ENCODE peak calls at places on chromosome 4, in nine cellular contexts. D, Y, U, I, J, L, W, S and Z are unnamed samples.

GRCh38 chr4:26404597-26405323 is 83.9 kb downstream of the RBPJ start:
- DNase-seq in D (no peak), Y (no peak), U (no peak), I (no peak), J (no peak), L (no peak), W (no peak), S (peak; percentile 30), Z (no peak)

GRCh38 chr4:127844605-127845116 is 36.0 kb upstream of the PLK4 start:
- DNase-seq in D (no peak), Y (no peak), U (no peak), I (no peak), J (no peak), L (no peak), W (peak; percentile 39), S (no peak), Z (no peak)

GRCh38 chr4:4457803-4458550 is 71.1 kb downstream of the NSG1 start:
- DNase-seq in D (no peak), Y (no peak), U (no peak), I (no peak), J (peak; percentile 28), L (no peak), W (peak; percentile 87), S (no peak), Z (no peak)

GRCh38 chr4:26161030-26161824 is 159.6 kb upstream of the RBPJ start:
- DNase-seq in D (no peak), Y (no peak), U (peak; percentile 2), I (peak; percentile 77), J (no peak), L (peak; percentile 44), W (no peak), S (peak; percentile 64), Z (no peak)

GRCh38 chr4:147371661-147372060 is 109.2 kb upstream of the EDNRA start:
- DNase-seq in D (no peak), Y (no peak), U (no peak), I (no peak), J (no peak), L (no peak), W (peak; percentile 81), S (no peak), Z (no peak)

GRCh38 chr4:173333658-173334084 is 487 bp downstream of the HMGB2 start:
- DNase-seq in D (peak; percentile 78), Y (peak; percentile 25), U (peak; percentile 28), I (peak; percentile 70), J (no peak), L (peak; percentile 76), W (peak; percentile 33), S (peak; percentile 75), Z (peak; percentile 68)

GRCh38 chr4:3318561-3319021 is 25.8 kb downstream of the RGS12 start:
- DNase-seq in D (no peak), Y (no peak), U (no peak), I (peak; percentile 96), J (no peak), L (peak; percentile 67), W (no peak), S (no peak), Z (no peak)

GRCh38 chr4:147479376-147479775 is 1.5 kb upstream of the EDNRA start:
- DNase-seq in D (no peak), Y (no peak), U (no peak), I (no peak), J (no peak), L (no peak), W (peak; percentile 55), S (no peak), Z (no peak)

GRCh38 chr4:4861592-4862551 is 2.4 kb downstream of the MSX1 start:
- DNase-seq in D (no peak), Y (no peak), U (no peak), I (peak; percentile 65), J (no peak), L (peak; percentile 47), W (no peak), S (no peak), Z (no peak)

GRCh38 chr4:2102045-2102883 is 43.1 kb downstream of the NAT8L start:
- DNase-seq in D (no peak), Y (no peak), U (no peak), I (peak; percentile 35), J (no peak), L (no peak), W (no peak), S (no peak), Z (no peak)

GRCh38 chr4:38315296-38315695 is 348.7 kb upstream of the KLF3 start:
- DNase-seq in D (no peak), Y (no peak), U (no peak), I (no peak), J (no peak), L (no peak), W (peak; percentile 43), S (no peak), Z (no peak)

GRCh38 chr4:140635606-140636005 is 66.8 kb upstream of the UCP1 start:
- DNase-seq in D (no peak), Y (no peak), U (peak; percentile 53), I (peak; percentile 78), J (no peak), L (peak; percentile 53), W (peak; percentile 64), S (no peak), Z (peak; percentile 23)

GRCh38 chr4:108356209-108356535 is 187.4 kb upstream of the LEF1 start:
- DNase-seq in D (no peak), Y (no peak), U (no peak), I (no peak), J (no peak), L (no peak), W (no peak), S (no peak), Z (no peak)

GRCh38 chr4:119025440-119025839 is 110.2 kb upstream of the MYOZ2 start:
- DNase-seq in D (no peak), Y (no peak), U (peak; percentile 20), I (no peak), J (peak; percentile 12), L (no peak), W (peak; percentile 77), S (no peak), Z (no peak)

GRCh38 chr4:16157609-16158503 is 68.4 kb downstream of the TAPT1 start:
- DNase-seq in D (no peak), Y (no peak), U (no peak), I (no peak), J (no peak), L (peak; percentile 82), W (no peak), S (peak; percentile 93), Z (no peak)

GRCh38 chr4:147943159-147943638 is 211.3 kb downstream of the ARHGAP10 start:
- DNase-seq in D (no peak), Y (peak; percentile 55), U (no peak), I (no peak), J (no peak), L (no peak), W (peak; percentile 7), S (no peak), Z (no peak)

GRCh38 chr4:186201535-186202230 is 10.3 kb downstream of the CYP4V2 start:
- DNase-seq in D (peak; percentile 40), Y (peak; percentile 31), U (peak; percentile 68), I (peak; percentile 81), J (no peak), L (peak; percentile 54), W (no peak), S (peak; percentile 56), Z (peak; percentile 22)

GRCh38 chr4:183413562-183414200 is 30.8 kb upstream of the CDKN2AIP start:
- DNase-seq in D (no peak), Y (no peak), U (no peak), I (no peak), J (no peak), L (no peak), W (no peak), S (no peak), Z (no peak)

GRCh38 chr4:174278467-174278866 is 5.0 kb downstream of the FBXO8 start:
- DNase-seq in D (no peak), Y (no peak), U (no peak), I (no peak), J (no peak), L (no peak), W (peak; percentile 27), S (no peak), Z (no peak)

GRCh38 chr4:122762520-122762919 is 30.0 kb downstream of the BBS12 start:
- DNase-seq in D (no peak), Y (peak; percentile 15), U (no peak), I (no peak), J (no peak), L (no peak), W (no peak), S (no peak), Z (no peak)

DNA sequence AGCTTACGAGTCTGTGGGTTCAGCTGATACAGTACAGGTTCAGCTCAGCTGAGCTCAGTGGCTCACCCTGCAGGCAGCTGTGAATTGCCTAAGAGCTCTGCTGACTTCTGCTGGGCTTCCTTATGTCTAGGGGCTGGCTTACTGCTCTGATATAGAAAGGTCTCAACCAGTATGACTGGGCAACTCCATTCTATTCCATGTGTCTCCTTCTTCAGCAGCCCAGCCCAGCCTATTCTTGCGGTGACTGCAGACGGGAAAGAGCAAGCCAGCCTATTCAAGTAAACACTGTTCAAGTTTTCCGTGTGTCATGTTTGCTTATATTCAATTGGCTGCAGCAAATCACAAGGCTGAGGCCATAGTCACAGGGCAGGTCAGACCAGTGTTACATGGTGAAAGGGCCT is 615.4 kb upstream of the ZFP42 start:
- DNase-seq in D (no peak), Y (no peak), U (peak; percentile 14), I (peak; percentile 83), J (no peak), L (peak; percentile 59), W (no peak), S (peak; percentile 18), Z (no peak)
- TF ChIP-seq CTCF in D (no peak), Y (no peak), U (no peak), I (peak; percentile 86), J (peak; percentile 18), L (peak; percentile 57), W (peak; percentile 11), S (peak; percentile 51), Z (no peak)

GRCh38 chr4:8336412-8337075 is 67.0 kb downstream of the HTRA3 start:
- DNase-seq in D (no peak), Y (no peak), U (no peak), I (no peak), J (no peak), L (no peak), W (peak; percentile 39), S (no peak), Z (no peak)
- TF ChIP-seq CTCF in D (no peak), Y (no peak), U (no peak), I (no peak), J (no peak), L (no peak), W (no peak), S (no peak), Z (no peak)

GRCh38 chr4:19309365-19309764 is 942.3 kb upstream of the SLIT2 start:
- DNase-seq in D (no peak), Y (no peak), U (no peak), I (no peak), J (peak; percentile 53), L (peak; percentile 15), W (peak; percentile 54), S (no peak), Z (no peak)
- TF ChIP-seq CTCF in D (no peak), Y (no peak), U (no peak), I (peak; percentile 42), J (peak; percentile 56), L (peak; percentile 37), W (peak; percentile 40), S (peak; percentile 16), Z (no peak)

DNA sequence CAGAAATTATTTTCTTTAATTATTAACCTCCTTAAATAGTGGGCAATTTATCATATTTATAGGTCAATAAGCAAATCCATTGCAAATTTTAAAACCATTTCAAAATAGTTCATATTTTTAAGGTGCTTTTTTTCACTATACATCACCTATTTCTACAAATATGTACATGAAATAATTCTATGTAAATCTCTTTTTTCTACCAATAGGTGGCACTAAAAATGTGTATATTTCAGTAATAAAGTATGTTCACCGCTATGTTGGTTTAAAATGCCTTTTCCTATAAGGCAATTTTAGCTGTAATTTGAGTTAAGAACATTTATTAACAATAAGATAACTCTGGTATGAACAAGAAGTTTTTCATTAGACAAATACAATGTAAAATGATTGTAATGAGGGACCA is 672.2 kb downstream of the KCTD8 start:
- DNase-seq in D (no peak), Y (peak; percentile 4), U (no peak), I (no peak), J (no peak), L (no peak), W (peak; percentile 9), S (no peak), Z (no peak)
- TF ChIP-seq CTCF in D (no peak), Y (peak; percentile 5), U (no peak), I (peak; percentile 63), J (no peak), L (peak; percentile 57), W (no peak), S (no peak), Z (peak; percentile 27)